ENCODE peak calls at places on chromosomes 12 and 14, in ten cellular contexts. D is activated gamma-delta T cell; Y is activated CD8-positive, alpha-beta memory T cell treated with anti-CD3 and anti-CD28 coated beads for 48 hours; X is CD8-positive, alpha-beta T cell; W is occipital lobe; G is SW480; J is NCI-H1092; U is NCI-H446; F is activated naive CD4-positive, alpha-beta T cell treated with anti-CD3 and anti-CD28 coated beads for 36 hours; O is progenitor cell of endocrine pancreas. Z is an unnamed sample.
A peak's percentile ranks its signal among the peaks of the same experiment; 100 is the strongest.

GRCh38 chr14:99522457-99522891 is 41.3 kb downstream of the CCNK start:
- DNase-seq in U (no peak), W (no peak), O (no peak), X (no peak), Y (no peak), G (peak; percentile 61), F (no peak), J (peak; percentile 17), D (no peak), Z (no peak)

GRCh38 chr14:26191666-26192065 is 406.2 kb downstream of the NOVA1 start:
- DNase-seq in O (no peak), D (no peak), F (no peak), W (no peak), J (no peak), U (no peak), Y (no peak), X (no peak), G (no peak), Z (no peak)

GRCh38 chr14:32027255-32027939 is 49.7 kb upstream of the ARHGAP5 start:
- DNase-seq in W (no peak), J (no peak), D (no peak), U (no peak), G (no peak), X (no peak), O (no peak), F (no peak), Y (no peak), Z (no peak)

GRCh38 chr14:50846171-50846880 is 15.4 kb upstream of the NIN start:
- DNase-seq in J (no peak), Y (no peak), O (no peak), D (no peak), W (no peak), X (no peak), U (no peak), F (no peak), G (peak; percentile 7), Z (no peak)

GRCh38 chr14:20421267-20421666 is 8.0 kb upstream of the TEP1 start:
- DNase-seq in J (no peak), O (no peak), G (no peak), X (no peak), W (no peak), Y (no peak), U (no peak), D (no peak), F (no peak), Z (no peak)

GRCh38 chr14:99740411-99740810 is 52.8 kb upstream of the EML1 start:
- DNase-seq in W (no peak), O (no peak), G (no peak), F (no peak), U (no peak), J (no peak), X (no peak), D (no peak), Y (no peak), Z (no peak)

GRCh38 chr12:42450248-42450647 is 124.3 kb downstream of the PPHLN1 start:
- DNase-seq in G (no peak), Y (no peak), J (no peak), O (no peak), X (no peak), U (no peak), D (no peak), F (no peak), W (no peak), Z (no peak)

GRCh38 chr12:92029902-92030586 is 115.6 kb downstream of the BTG1 start:
- DNase-seq in D (no peak), J (no peak), G (no peak), Y (no peak), O (no peak), U (no peak), W (no peak), X (no peak), F (no peak), Z (no peak)

GRCh38 chr12:64621257-64621942 is 11.1 kb downstream of the RASSF3 start:
- DNase-seq in D (no peak), U (no peak), W (no peak), Y (no peak), X (no peak), J (no peak), F (no peak), O (no peak), G (no peak), Z (no peak)

GRCh38 chr12:5588231-5588995 is 156.5 kb downstream of the NTF3 start:
- DNase-seq in X (no peak), D (no peak), U (no peak), O (no peak), G (no peak), F (no peak), Y (no peak), W (no peak), J (no peak), Z (no peak)

GRCh38 chr12:29713729-29714128 is 70.0 kb downstream of the TMTC1 start:
- DNase-seq in J (no peak), D (no peak), U (no peak), O (no peak), Y (no peak), F (no peak), W (no peak), G (peak; percentile 39), X (no peak), Z (no peak)

GRCh38 chr14:32693114-32693513 is 245.6 kb upstream of the NPAS3 start:
- DNase-seq in F (no peak), U (no peak), W (no peak), X (no peak), Y (no peak), D (no peak), O (no peak), G (no peak), J (no peak), Z (no peak)

GRCh38 chr14:21255385-21256101 is 13.7 kb downstream of the HNRNPC start:
- DNase-seq in X (no peak), W (no peak), G (no peak), J (no peak), U (no peak), Y (no peak), D (no peak), F (no peak), O (no peak), Z (no peak)

GRCh38 chr12:47102406-47102805 is 22.6 kb upstream of the AMIGO2 start:
- DNase-seq in U (no peak), D (no peak), J (no peak), O (no peak), G (no peak), W (no peak), F (no peak), X (no peak), Y (no peak), Z (no peak)

GRCh38 chr12:50556273-50556672 is 51.5 kb downstream of the DIP2B start:
- DNase-seq in Y (no peak), J (no peak), W (no peak), X (no peak), U (no peak), G (no peak), D (no peak), F (no peak), O (no peak), Z (no peak)

GRCh38 chr12:29148958-29149690 is at the start of gene FAR2:
- DNase-seq in G (peak; percentile 26), Y (peak; percentile 4), F (peak; percentile 60), X (peak; percentile 15), D (peak; percentile 36), J (peak; percentile 27), O (peak; percentile 42), U (peak; percentile 71), W (peak; percentile 56), Z (peak; percentile 76)

GRCh38 chr14:31842905-31843304 is 234.2 kb upstream of the ARHGAP5 start:
- DNase-seq in J (no peak), U (no peak), F (no peak), G (no peak), D (no peak), W (no peak), Y (no peak), O (no peak), X (no peak), Z (no peak)

GRCh38 chr14:76924363-76925151 is 98.3 kb downstream of the LRRC74A start:
- DNase-seq in G (no peak), J (peak; percentile 90), W (peak; percentile 67), D (no peak), X (no peak), F (peak; percentile 34), Y (no peak), U (peak; percentile 25), O (peak; percentile 40), Z (no peak)

GRCh38 chr12:48002179-48002601 is 2.1 kb downstream of the COL2A1 start:
- DNase-seq in F (no peak), G (peak; percentile 59), W (no peak), J (peak; percentile 58), X (no peak), Y (no peak), O (no peak), D (no peak), U (no peak), Z (no peak)

GRCh38 chr12:64352181-64352580 is 38.4 kb downstream of the C12orf56 start:
- DNase-seq in J (no peak), W (no peak), X (no peak), U (no peak), F (no peak), D (no peak), Y (no peak), O (no peak), G (no peak), Z (no peak)

GRCh38 chr14:90019824-90020523 is 41.8 kb upstream of the KCNK13 start:
- DNase-seq in D (no peak), G (no peak), Y (no peak), O (no peak), U (no peak), W (no peak), J (no peak), X (no peak), F (no peak), Z (no peak)

GRCh38 chr14:68569970-68570409 is 222.9 kb downstream of the ZFP36L1 start:
- DNase-seq in Y (no peak), X (no peak), O (no peak), D (no peak), G (no peak), W (no peak), U (no peak), F (no peak), J (no peak), Z (no peak)

GRCh38 chr12:15632708-15633107 is 156.5 kb downstream of the EPS8 start:
- DNase-seq in W (no peak), F (no peak), U (no peak), X (no peak), J (no peak), O (no peak), G (no peak), Y (no peak), D (no peak), Z (no peak)

GRCh38 chr12:16492240-16492639 is 113.7 kb downstream of the LMO3 start:
- DNase-seq in O (no peak), J (no peak), Y (no peak), U (no peak), D (no peak), G (no peak), X (no peak), F (no peak), W (no peak), Z (no peak)

GRCh38 chr12:109173443-109174240 is 57.3 kb downstream of the ACACB start:
- DNase-seq in Y (no peak), F (no peak), W (no peak), G (no peak), J (no peak), O (no peak), D (no peak), U (no peak), X (no peak), Z (no peak)

GRCh38 chr14:101105045-101105444 is 201.5 kb upstream of the RTL1 start:
- DNase-seq in U (no peak), F (no peak), X (no peak), Y (no peak), G (no peak), O (no peak), J (no peak), D (no peak), W (no peak), Z (no peak)

Z was measured in type B pancreatic cell.